ENCODE peak calls at places on chromosomes 7 and 10, in seven cellular contexts. One of them, this sample, is unnamed.

GRCh38 chr10:90988024-90988423 is 67.1 kb upstream of the ANKRD1 start:
- DNase-seq in A549: no peak
- DNase-seq in non-pigmented ciliary epithelial cell: no peak
- DNase-seq in NCI-H1105 treated with DMSO at 0.1 percent for 48 hours: no peak
- DNase-seq in stimulated activated naive CD8-positive, alpha-beta T cell treated with anti-CD3 and anti-CD28 coated beads, Interleukin-15, Interleukin-2, amounts not matched to agents 100 U/mL and 50 U/mL, for 24 hours: no peak
- DNase-seq in neural crest cell: no peak
- DNase-seq in Calu3: no peak
- DNase-seq in this sample: no peak

GRCh38 chr7:157003445-157004049 is 6.9 kb downstream of the MNX1 start:
- DNase-seq in Calu3: no peak
- DNase-seq in neural crest cell: no peak
- DNase-seq in A549: no peak
- DNase-seq in stimulated activated naive CD8-positive, alpha-beta T cell treated with anti-CD3 and anti-CD28 coated beads, Interleukin-15, Interleukin-2, amounts not matched to agents 100 U/mL and 50 U/mL, for 24 hours: no peak
- DNase-seq in NCI-H1105 treated with DMSO at 0.1 percent for 48 hours: no peak
- DNase-seq in non-pigmented ciliary epithelial cell: no peak
- DNase-seq in this sample: no peak

GRCh38 chr10:44618910-44619309 is 234.0 kb upstream of the CXCL12 start:
- DNase-seq in Calu3: no peak
- DNase-seq in stimulated activated naive CD8-positive, alpha-beta T cell treated with anti-CD3 and anti-CD28 coated beads, Interleukin-15, Interleukin-2, amounts not matched to agents 100 U/mL and 50 U/mL, for 24 hours: no peak
- DNase-seq in non-pigmented ciliary epithelial cell: no peak
- DNase-seq in neural crest cell: no peak
- DNase-seq in A549: no peak
- DNase-seq in NCI-H1105 treated with DMSO at 0.1 percent for 48 hours: no peak
- DNase-seq in this sample: no peak

GRCh38 chr7:98097042-98097645 is 9.5 kb upstream of the LMTK2 start:
- DNase-seq in A549: no peak
- DNase-seq in NCI-H1105 treated with DMSO at 0.1 percent for 48 hours: no peak
- DNase-seq in Calu3: no peak
- DNase-seq in neural crest cell: no peak
- DNase-seq in stimulated activated naive CD8-positive, alpha-beta T cell treated with anti-CD3 and anti-CD28 coated beads, Interleukin-15, Interleukin-2, amounts not matched to agents 100 U/mL and 50 U/mL, for 24 hours: no peak
- DNase-seq in non-pigmented ciliary epithelial cell: no peak
- DNase-seq in this sample: no peak

GRCh38 chr10:3805227-3805790 is 20.3 kb upstream of the KLF6 start:
- DNase-seq in neural crest cell: no peak
- DNase-seq in NCI-H1105 treated with DMSO at 0.1 percent for 48 hours: no peak
- DNase-seq in A549: no peak
- DNase-seq in Calu3: no peak
- DNase-seq in stimulated activated naive CD8-positive, alpha-beta T cell treated with anti-CD3 and anti-CD28 coated beads, Interleukin-15, Interleukin-2, amounts not matched to agents 100 U/mL and 50 U/mL, for 24 hours: no peak
- DNase-seq in non-pigmented ciliary epithelial cell: no peak
- DNase-seq in this sample: no peak

GRCh38 chr7:13989944-13990295 is 454 bp upstream of the ETV1 start:
- DNase-seq in A549: no peak
- DNase-seq in non-pigmented ciliary epithelial cell: no peak
- DNase-seq in NCI-H1105 treated with DMSO at 0.1 percent for 48 hours: peak
- DNase-seq in Calu3: no peak
- DNase-seq in stimulated activated naive CD8-positive, alpha-beta T cell treated with anti-CD3 and anti-CD28 coated beads, Interleukin-15, Interleukin-2, amounts not matched to agents 100 U/mL and 50 U/mL, for 24 hours: no peak
- DNase-seq in neural crest cell: no peak
- DNase-seq in this sample: no peak

GRCh38 chr10:132444877-132445351 is 47.9 kb downstream of the PWWP2B start:
- DNase-seq in neural crest cell: no peak
- DNase-seq in Calu3: no peak
- DNase-seq in A549: no peak
- DNase-seq in stimulated activated naive CD8-positive, alpha-beta T cell treated with anti-CD3 and anti-CD28 coated beads, Interleukin-15, Interleukin-2, amounts not matched to agents 100 U/mL and 50 U/mL, for 24 hours: no peak
- DNase-seq in NCI-H1105 treated with DMSO at 0.1 percent for 48 hours: no peak
- DNase-seq in non-pigmented ciliary epithelial cell: no peak
- DNase-seq in this sample: peak

GRCh38 chr10:79434223-79434687 is 11.2 kb downstream of the ZCCHC24 start:
- DNase-seq in stimulated activated naive CD8-positive, alpha-beta T cell treated with anti-CD3 and anti-CD28 coated beads, Interleukin-15, Interleukin-2, amounts not matched to agents 100 U/mL and 50 U/mL, for 24 hours: peak
- DNase-seq in A549: no peak
- DNase-seq in non-pigmented ciliary epithelial cell: no peak
- DNase-seq in NCI-H1105 treated with DMSO at 0.1 percent for 48 hours: no peak
- DNase-seq in neural crest cell: no peak
- DNase-seq in Calu3: no peak
- DNase-seq in this sample: no peak

GRCh38 chr7:17968791-17969715 is 28.8 kb upstream of the SNX13 start:
- DNase-seq in NCI-H1105 treated with DMSO at 0.1 percent for 48 hours: no peak
- DNase-seq in stimulated activated naive CD8-positive, alpha-beta T cell treated with anti-CD3 and anti-CD28 coated beads, Interleukin-15, Interleukin-2, amounts not matched to agents 100 U/mL and 50 U/mL, for 24 hours: no peak
- DNase-seq in non-pigmented ciliary epithelial cell: no peak
- DNase-seq in neural crest cell: no peak
- DNase-seq in Calu3: no peak
- DNase-seq in A549: no peak
- DNase-seq in this sample: no peak

GRCh38 chr10:44788820-44789167 is 122.3 kb upstream of the TMEM72 start:
- DNase-seq in Calu3: no peak
- DNase-seq in A549: no peak
- DNase-seq in non-pigmented ciliary epithelial cell: no peak
- DNase-seq in stimulated activated naive CD8-positive, alpha-beta T cell treated with anti-CD3 and anti-CD28 coated beads, Interleukin-15, Interleukin-2, amounts not matched to agents 100 U/mL and 50 U/mL, for 24 hours: no peak
- DNase-seq in neural crest cell: no peak
- DNase-seq in NCI-H1105 treated with DMSO at 0.1 percent for 48 hours: no peak
- DNase-seq in this sample: no peak

This sample was measured in Peyer's patch.